ENCODE peak calls at places on chromosomes 13 and 19, in four cellular contexts. E is HepG2, O is HEK293T, D is K562. G is an unnamed sample.

GRCh38 chr13:30872685-30873443 is 33.2 kb upstream of the MEDAG start:
- DNase-seq in E (peak), O (no peak), D (no peak), G (no peak)

GRCh38 chr19:53545271-53546065 is 7.5 kb downstream of the ZNF331 start:
- DNase-seq in E (no peak), O (no peak), D (no peak), G (no peak)

GRCh38 chr19:52343548-52343947 is 7.5 kb downstream of the ZNF610 start:
- DNase-seq in E (peak), O (peak), D (peak), G (no peak)

GRCh38 chr19:47899335-47899734 is 13.2 kb upstream of the SULT2A1 start:
- DNase-seq in E (no peak), O (no peak), D (no peak), G (no peak)

GRCh38 chr13:29595380-29596063 is at the start of gene SLC7A1:
- DNase-seq in E (peak), O (peak), D (peak), G (peak)

GRCh38 chr13:20118268-20119140 is 42.3 kb downstream of the GJA3 start:
- DNase-seq in E (no peak), O (peak), D (peak), G (no peak)

GRCh38 chr19:44608391-44608821 is 5.0 kb upstream of the IGSF23 start:
- DNase-seq in E (no peak), O (no peak), D (no peak), G (no peak)

GRCh38 chr13:34243396-34243795 is 425.4 kb downstream of the RFC3 start:
- DNase-seq in E (no peak), O (no peak), D (no peak), G (no peak)

GRCh38 chr19:4194353-4194752 is 11.9 kb downstream of the ANKRD24 start:
- DNase-seq in E (no peak), O (no peak), D (no peak), G (no peak)
- TF ChIP-seq TARDBP in E (no peak), O (no peak), D (no peak), G (no peak)

GRCh38 chr19:1131718-1132552 is 28.1 kb downstream of the GPX4 start:
- DNase-seq in E (no peak), O (no peak), D (peak), G (peak)
- TF ChIP-seq TARDBP in E (no peak), O (no peak), D (no peak), G (no peak)

GRCh38 chr13:37615271-37615670 is 16.7 kb upstream of the POSTN start:
- DNase-seq in E (no peak), O (no peak), D (no peak), G (no peak)

GRCh38 chr13:37616131-37616530 is 17.6 kb upstream of the POSTN start:
- DNase-seq in E (no peak), O (no peak), D (no peak), G (no peak)

GRCh38 chr13:37621811-37622361 is 23.3 kb upstream of the POSTN start:
- DNase-seq in E (no peak), O (no peak), D (no peak), G (no peak)

GRCh38 chr13:37618554-37618953 is 20.0 kb upstream of the POSTN start:
- DNase-seq in E (no peak), O (no peak), D (no peak), G (no peak)

DNA sequence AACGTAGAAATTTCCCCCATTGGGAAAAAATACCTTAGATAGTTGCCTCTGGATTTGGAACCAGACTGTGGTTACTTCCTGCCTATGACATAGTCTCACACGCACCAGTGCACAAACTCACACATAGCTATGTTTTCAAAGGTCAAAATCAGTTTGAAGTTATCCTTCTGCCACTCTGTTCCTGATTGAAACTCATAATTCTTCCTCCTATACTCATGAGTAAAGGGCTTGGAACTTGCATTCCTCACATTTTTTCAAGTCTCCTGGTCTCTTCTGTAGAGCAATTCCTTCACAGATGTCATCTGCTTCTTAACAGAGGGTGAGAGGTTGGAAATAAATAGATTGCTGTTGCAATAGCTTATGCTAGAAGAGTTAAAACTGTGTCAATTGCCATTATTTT is 18.6 kb upstream of the POSTN start:
- DNase-seq in E (no peak), O (no peak), D (no peak), G (no peak)
- TF ChIP-seq TARDBP in E (no peak), O (no peak), D (no peak), G (no peak)

GRCh38 chr13:37647038-37647650 is 48.6 kb upstream of the POSTN start:
- DNase-seq in E (no peak), O (no peak), D (no peak), G (no peak)
- TF ChIP-seq TARDBP in E (no peak), O (no peak), D (no peak), G (no peak)

GRCh38 chr13:112320303-112320702 is 55.9 kb upstream of the SPACA7 start:
- DNase-seq in E (no peak), O (no peak), D (no peak), G (no peak)

GRCh38 chr13:112324121-112324520 is 52.0 kb upstream of the SPACA7 start:
- DNase-seq in E (no peak), O (no peak), D (no peak), G (no peak)

GRCh38 chr13:112325941-112326645 is 50.1 kb upstream of the SPACA7 start:
- DNase-seq in E (no peak), O (no peak), D (peak), G (no peak)

GRCh38 chr13:112325142-112325808 is 50.9 kb upstream of the SPACA7 start:
- DNase-seq in E (no peak), O (no peak), D (no peak), G (no peak)

GRCh38 chr13:112322562-112322961 is 53.6 kb upstream of the SPACA7 start:
- DNase-seq in E (no peak), O (no peak), D (no peak), G (no peak)
- TF ChIP-seq TARDBP in E (no peak), O (no peak), D (no peak), G (no peak)

GRCh38 chr13:25169356-25169755 is 2.7 kb downstream of the AMER2 start:
- DNase-seq in E (no peak), O (no peak), D (no peak), G (no peak)
- TF ChIP-seq TARDBP in E (no peak), O (no peak), D (no peak), G (no peak)